ENCODE peak calls at places on chromosome 1, in ten cellular contexts. One of them, this sample, is unnamed.

GRCh38 chr1:89627596-89627962 is 5.3 kb upstream of the LRRC8C start:
- DNase-seq in HTR-8/SVneo: no peak
- DNase-seq in GM04503: no peak
- DNase-seq in sciatic nerve: no peak
- DNase-seq in suprapubic skin: no peak
- DNase-seq in HEK293T: no peak
- DNase-seq in naive thymus-derived CD8-positive, alpha-beta T cell: no peak
- DNase-seq in NCI-H1694 treated with DMSO at 0.1 percent for 48 hours: no peak
- DNase-seq in NCI-H460: no peak
- DNase-seq in activated effector memory CD4-positive, alpha-beta T cell treated with Interleukin-2 at 50 U/mL for 16 hours: no peak
- DNase-seq in this sample: no peak

GRCh38 chr1:19122668-19123067 is 87.4 kb downstream of the UBR4 start:
- DNase-seq in NCI-H460: no peak
- DNase-seq in naive thymus-derived CD8-positive, alpha-beta T cell: no peak
- DNase-seq in sciatic nerve: no peak
- DNase-seq in GM04503: no peak
- DNase-seq in activated effector memory CD4-positive, alpha-beta T cell treated with Interleukin-2 at 50 U/mL for 16 hours: no peak
- DNase-seq in HTR-8/SVneo: no peak
- DNase-seq in NCI-H1694 treated with DMSO at 0.1 percent for 48 hours: no peak
- DNase-seq in HEK293T: no peak
- DNase-seq in suprapubic skin: no peak
- DNase-seq in this sample: no peak

GRCh38 chr1:78843111-78843908 is 163.2 kb downstream of the ADGRL4 start:
- DNase-seq in HTR-8/SVneo: no peak
- DNase-seq in activated effector memory CD4-positive, alpha-beta T cell treated with Interleukin-2 at 50 U/mL for 16 hours: no peak
- DNase-seq in suprapubic skin: no peak
- DNase-seq in NCI-H1694 treated with DMSO at 0.1 percent for 48 hours: no peak
- DNase-seq in HEK293T: no peak
- DNase-seq in naive thymus-derived CD8-positive, alpha-beta T cell: no peak
- DNase-seq in sciatic nerve: no peak
- DNase-seq in GM04503: no peak
- DNase-seq in NCI-H460: no peak
- DNase-seq in this sample: no peak

GRCh38 chr1:19151537-19151936 is 58.5 kb downstream of the UBR4 start:
- DNase-seq in NCI-H460: no peak
- DNase-seq in activated effector memory CD4-positive, alpha-beta T cell treated with Interleukin-2 at 50 U/mL for 16 hours: no peak
- DNase-seq in NCI-H1694 treated with DMSO at 0.1 percent for 48 hours: no peak
- DNase-seq in GM04503: no peak
- DNase-seq in sciatic nerve: no peak
- DNase-seq in HTR-8/SVneo: no peak
- DNase-seq in suprapubic skin: no peak
- DNase-seq in HEK293T: no peak
- DNase-seq in naive thymus-derived CD8-positive, alpha-beta T cell: no peak
- DNase-seq in this sample: no peak

GRCh38 chr1:108814343-108815125 is 42.4 kb downstream of the AKNAD1 start:
- DNase-seq in NCI-H1694 treated with DMSO at 0.1 percent for 48 hours: no peak
- DNase-seq in HTR-8/SVneo: no peak
- DNase-seq in suprapubic skin: no peak
- DNase-seq in HEK293T: no peak
- DNase-seq in GM04503: peak
- DNase-seq in naive thymus-derived CD8-positive, alpha-beta T cell: no peak
- DNase-seq in sciatic nerve: no peak
- DNase-seq in NCI-H460: no peak
- DNase-seq in activated effector memory CD4-positive, alpha-beta T cell treated with Interleukin-2 at 50 U/mL for 16 hours: no peak
- DNase-seq in this sample: no peak

GRCh38 chr1:28663871-28664470 is 4.6 kb upstream of the GMEB1 start:
- DNase-seq in suprapubic skin: no peak
- DNase-seq in HTR-8/SVneo: no peak
- DNase-seq in activated effector memory CD4-positive, alpha-beta T cell treated with Interleukin-2 at 50 U/mL for 16 hours: no peak
- DNase-seq in naive thymus-derived CD8-positive, alpha-beta T cell: no peak
- DNase-seq in GM04503: no peak
- DNase-seq in sciatic nerve: no peak
- DNase-seq in NCI-H460: no peak
- DNase-seq in HEK293T: no peak
- DNase-seq in NCI-H1694 treated with DMSO at 0.1 percent for 48 hours: peak
- DNase-seq in this sample: no peak

GRCh38 chr1:198234511-198235251 is 77.9 kb downstream of the NEK7 start:
- DNase-seq in sciatic nerve: no peak
- DNase-seq in NCI-H1694 treated with DMSO at 0.1 percent for 48 hours: no peak
- DNase-seq in naive thymus-derived CD8-positive, alpha-beta T cell: no peak
- DNase-seq in suprapubic skin: no peak
- DNase-seq in activated effector memory CD4-positive, alpha-beta T cell treated with Interleukin-2 at 50 U/mL for 16 hours: no peak
- DNase-seq in GM04503: no peak
- DNase-seq in NCI-H460: no peak
- DNase-seq in HTR-8/SVneo: no peak
- DNase-seq in HEK293T: no peak
- DNase-seq in this sample: no peak

GRCh38 chr1:48025076-48025475 is 27.9 kb upstream of the TRABD2B start:
- DNase-seq in NCI-H1694 treated with DMSO at 0.1 percent for 48 hours: no peak
- DNase-seq in HEK293T: no peak
- DNase-seq in sciatic nerve: no peak
- DNase-seq in GM04503: no peak
- DNase-seq in activated effector memory CD4-positive, alpha-beta T cell treated with Interleukin-2 at 50 U/mL for 16 hours: no peak
- DNase-seq in HTR-8/SVneo: no peak
- DNase-seq in NCI-H460: no peak
- DNase-seq in naive thymus-derived CD8-positive, alpha-beta T cell: no peak
- DNase-seq in suprapubic skin: peak
- DNase-seq in this sample: no peak

GRCh38 chr1:31742462-31743212 is 21.5 kb downstream of the ADGRB2 start:
- DNase-seq in naive thymus-derived CD8-positive, alpha-beta T cell: no peak
- DNase-seq in activated effector memory CD4-positive, alpha-beta T cell treated with Interleukin-2 at 50 U/mL for 16 hours: no peak
- DNase-seq in suprapubic skin: no peak
- DNase-seq in sciatic nerve: no peak
- DNase-seq in HEK293T: no peak
- DNase-seq in GM04503: no peak
- DNase-seq in NCI-H1694 treated with DMSO at 0.1 percent for 48 hours: no peak
- DNase-seq in HTR-8/SVneo: no peak
- DNase-seq in NCI-H460: no peak
- DNase-seq in this sample: no peak

This sample was measured in nephron progenitor cell.